ENCODE peak calls at places on chromosomes 5 and 9, in eight cellular contexts. K is ovary, E is spleen, O is colonic mucosa, A is neural progenitor cell, F is GM20000, H is GM23338, P is fibroblast of the aortic adventitia. Q is an unnamed sample.

GRCh38 chr9:86892576-86892975 is 54.7 kb downstream of the GAS1 start:
- DNase-seq in A (no peak), E (no peak), K (no peak), P (peak; percentile 40), O (no peak), F (no peak), H (no peak), Q (no peak)

GRCh38 chr5:32174011-32174866 is at the start of gene GOLPH3:
- DNase-seq in E (peak; percentile 99), P (peak; percentile 78), K (peak; percentile 95), O (peak; percentile 95), F (peak; percentile 96), A (peak; percentile 97), H (peak; percentile 96), Q (peak; percentile 87)

GRCh38 chr9:125674981-125675973 is 31.7 kb downstream of the MAPKAP1 start:
- DNase-seq in P (peak; percentile 86), K (no peak), H (no peak), A (no peak), E (no peak), O (no peak), F (no peak), Q (peak; percentile 80)

GRCh38 chr9:5582835-5583195 is 46.1 kb upstream of the RIC1 start:
- DNase-seq in F (peak; percentile 49), O (no peak), E (peak; percentile 73), A (no peak), H (no peak), K (no peak), P (peak; percentile 93), Q (peak; percentile 62)

GRCh38 chr9:32264171-32264862 is 120.1 kb upstream of the ACO1 start:
- DNase-seq in P (peak; percentile 25), K (peak; percentile 48), O (no peak), F (no peak), E (no peak), H (peak; percentile 75), A (peak; percentile 69), Q (no peak)

GRCh38 chr5:33223563-33224305 is 217.0 kb upstream of the TARS1 start:
- DNase-seq in P (peak; percentile 68), K (no peak), F (no peak), H (no peak), O (no peak), A (no peak), E (no peak), Q (no peak)

GRCh38 chr5:143101740-143102386 is 301.6 kb downstream of the NR3C1 start:
- DNase-seq in E (no peak), K (no peak), P (peak; percentile 3), F (no peak), A (no peak), O (no peak), H (no peak), Q (no peak)

GRCh38 chr5:132176987-132177386 is 50.7 kb downstream of the P4HA2 start:
- DNase-seq in K (no peak), E (no peak), F (peak; percentile 59), P (peak; percentile 22), O (no peak), H (no peak), A (no peak), Q (no peak)

GRCh38 chr9:20319641-20320337 is 302.5 kb downstream of the MLLT3 start:
- DNase-seq in A (no peak), E (no peak), F (no peak), P (peak; percentile 49), O (no peak), K (no peak), H (no peak), Q (peak; percentile 74)

GRCh38 chr9:136218673-136219072 is 13.7 kb upstream of the LHX3 start:
- DNase-seq in K (no peak), A (no peak), H (no peak), O (no peak), E (no peak), F (no peak), P (no peak), Q (no peak)

GRCh38 chr9:113537227-113537810 is 73.8 kb downstream of the RGS3 start:
- DNase-seq in O (no peak), A (no peak), H (no peak), F (no peak), K (no peak), P (peak; percentile 12), E (peak; percentile 45), Q (no peak)

GRCh38 chr5:113343343-113343742 is 91.4 kb downstream of the TSSK1B start:
- DNase-seq in K (no peak), F (no peak), O (no peak), A (no peak), E (no peak), P (peak; percentile 78), H (no peak), Q (peak; percentile 30)

GRCh38 chr9:37198034-37198718 is 77.8 kb downstream of the ZCCHC7 start:
- DNase-seq in P (peak; percentile 15), O (no peak), K (no peak), E (no peak), H (no peak), F (no peak), A (no peak), Q (no peak)

GRCh38 chr5:50653946-50654345 is 12.5 kb upstream of the PARP8 start:
- DNase-seq in K (no peak), O (no peak), E (peak; percentile 83), A (no peak), H (no peak), P (no peak), F (peak; percentile 21), Q (no peak)

GRCh38 chr5:121377446-121377845 is 474.2 kb upstream of the FTMT start:
- DNase-seq in F (no peak), H (no peak), A (no peak), E (no peak), P (no peak), O (no peak), K (no peak), Q (no peak)
- TF ChIP-seq CTCF in F (no peak), H (no peak), A (no peak), E (no peak), P (no peak), O (no peak), K (no peak), Q (no peak)

GRCh38 chr5:318341-318897 is 3.1 kb upstream of the AHRR start:
- DNase-seq in K (no peak), P (peak; percentile 35), E (no peak), F (peak; percentile 41), A (no peak), H (peak; percentile 20), O (no peak), Q (peak; percentile 62)
- TF ChIP-seq CTCF in K (no peak), P (no peak), E (no peak), F (no peak), A (no peak), H (peak; percentile 28), O (no peak), Q (peak; percentile 45)

GRCh38 chr5:178791976-178792375 is 61.5 kb upstream of the ZNF354A start:
- DNase-seq in A (no peak), O (no peak), E (no peak), H (no peak), P (no peak), K (no peak), F (no peak), Q (no peak)

GRCh38 chr5:178793696-178794095 is 63.2 kb upstream of the ZNF354A start:
- DNase-seq in P (no peak), O (no peak), F (no peak), K (no peak), A (no peak), E (no peak), H (no peak), Q (no peak)

GRCh38 chr5:178794433-178794832 is 64.0 kb upstream of the ZNF354A start:
- DNase-seq in E (no peak), K (no peak), H (no peak), F (no peak), P (no peak), O (no peak), A (no peak), Q (no peak)

GRCh38 chr5:178790371-178790770 is 59.9 kb upstream of the ZNF354A start:
- DNase-seq in O (no peak), F (no peak), P (no peak), H (no peak), A (no peak), E (no peak), K (no peak), Q (no peak)

DNA sequence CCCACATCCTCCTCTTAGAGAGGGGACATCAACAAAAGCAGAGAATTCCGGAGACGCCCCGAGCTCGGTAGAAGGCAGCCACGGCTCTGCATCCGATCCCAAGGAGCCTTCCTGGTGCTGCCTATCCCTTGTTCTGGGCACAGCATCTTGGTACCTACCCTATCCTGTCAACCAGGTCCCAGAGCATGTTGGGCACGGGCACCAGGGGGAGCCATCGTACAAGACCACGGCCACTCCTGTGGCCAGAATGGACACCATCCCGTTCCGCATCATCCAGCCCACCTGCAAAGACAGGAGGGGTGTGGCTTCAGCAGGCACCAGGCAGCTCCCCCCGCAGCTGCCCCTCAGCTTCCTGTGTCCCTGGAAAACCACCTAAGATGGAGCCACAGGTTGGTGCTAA is 62.7 kb upstream of the ZNF354A start:
- DNase-seq in H (peak; percentile 90), P (no peak), A (peak; percentile 70), O (peak; percentile 26), E (no peak), K (no peak), F (no peak), Q (no peak)
- TF ChIP-seq CTCF in H (peak; percentile 97), P (no peak), A (peak; percentile 65), O (no peak), E (no peak), K (no peak), F (no peak), Q (peak; percentile 39)

GRCh38 chr9:3509926-3510325 is 15.9 kb downstream of the RFX3 start:
- DNase-seq in H (no peak), A (no peak), O (no peak), P (no peak), F (no peak), K (no peak), E (no peak), Q (no peak)

GRCh38 chr9:3510796-3511195 is 15.0 kb downstream of the RFX3 start:
- DNase-seq in E (no peak), P (no peak), O (no peak), H (no peak), A (no peak), K (no peak), F (no peak), Q (no peak)

GRCh38 chr9:3508531-3509374 is 17.0 kb downstream of the RFX3 start:
- DNase-seq in H (no peak), E (no peak), P (peak; percentile 40), O (no peak), A (no peak), K (no peak), F (no peak), Q (no peak)

GRCh38 chr9:3513265-3513818 is 12.5 kb downstream of the RFX3 start:
- DNase-seq in H (no peak), E (no peak), A (no peak), F (no peak), O (no peak), P (no peak), K (no peak), Q (no peak)

GRCh38 chr9:3511537-3511936 is 14.3 kb downstream of the RFX3 start:
- DNase-seq in F (no peak), O (no peak), P (no peak), A (no peak), K (no peak), E (no peak), H (no peak), Q (no peak)
- TF ChIP-seq CTCF in F (no peak), O (no peak), P (no peak), A (no peak), K (no peak), E (no peak), H (no peak), Q (no peak)

GRCh38 chr5:135829681-135830383 is 4.6 kb upstream of the SLC25A48 start:
- DNase-seq in A (peak; percentile 89), K (peak; percentile 57), F (peak; percentile 70), O (peak; percentile 79), P (peak; percentile 56), E (no peak), H (peak; percentile 82), Q (peak; percentile 41)
- TF ChIP-seq CTCF in A (peak; percentile 90), K (no peak), F (peak; percentile 65), O (peak; percentile 71), P (peak; percentile 80), E (peak; percentile 35), H (peak; percentile 85), Q (peak; percentile 89)

Q was measured in HFFc6.